ENCODE peak calls at places on chromosomes 2 and 18, in seven cellular contexts. E is heart right ventricle, B is hepatocyte, O is IMR-90, Z is PC-3, V is GM23338, I is AG04450. A is an unnamed sample. For H3K27me3, the result is how much of the 10 kb centered on the place peaks cover.

GRCh38 chr2:44362207-44363015 is 664 bp downstream of the CAMKMT start:
- DNase-seq in E (peak), B (peak), O (peak), Z (peak), V (peak), I (no peak), A (peak)

GRCh38 chr2:24077535-24077877 is 1.4 kb upstream of the SF3B6 start:
- DNase-seq in E (no peak), B (no peak), O (no peak), Z (no peak), V (no peak), I (no peak), A (peak)

GRCh38 chr2:187698374-187699110 is 144.3 kb upstream of the TFPI start:
- DNase-seq in E (no peak), B (no peak), O (peak), Z (no peak), V (no peak), I (no peak), A (no peak)

GRCh38 chr2:152615177-152615576 is 102.1 kb downstream of the PRPF40A start:
- DNase-seq in E (no peak), B (no peak), O (no peak), Z (no peak), V (no peak), I (no peak), A (no peak)

GRCh38 chr18:3872651-3873050 is 422.7 kb downstream of the TGIF1 start:
- DNase-seq in E (no peak), B (no peak), O (no peak), Z (no peak), V (no peak), I (no peak), A (no peak)

GRCh38 chr2:184971669-184972068 is 373.3 kb downstream of the ZNF804A start:
- DNase-seq in E (no peak), B (no peak), O (no peak), Z (no peak), V (no peak), I (no peak), A (no peak)

GRCh38 chr18:22060361-22060760 is 109.0 kb upstream of the GATA6 start:
- DNase-seq in E (no peak), B (no peak), O (no peak), Z (no peak), V (no peak), I (no peak), A (no peak)

GRCh38 chr2:189285962-189286648 is 106.5 kb upstream of the COL5A2 start:
- DNase-seq in E (no peak), B (peak), O (peak), Z (peak), V (no peak), I (peak), A (peak)

GRCh38 chr2:68716948-68717661 is 17.5 kb upstream of the ARHGAP25 start:
- DNase-seq in E (no peak), B (no peak), O (no peak), Z (no peak), V (no peak), I (no peak), A (no peak)

GRCh38 chr18:75033516-75033915 is 175.4 kb downstream of the PTGR3 start:
- DNase-seq in E (no peak), B (no peak), O (no peak), Z (no peak), V (no peak), I (no peak), A (no peak)

GRCh38 chr2:141331127-141331526 is 799.7 kb downstream of the LRP1B start:
- DNase-seq in E (no peak), B (no peak), O (peak), Z (peak), V (no peak), I (no peak), A (peak)

DNA sequence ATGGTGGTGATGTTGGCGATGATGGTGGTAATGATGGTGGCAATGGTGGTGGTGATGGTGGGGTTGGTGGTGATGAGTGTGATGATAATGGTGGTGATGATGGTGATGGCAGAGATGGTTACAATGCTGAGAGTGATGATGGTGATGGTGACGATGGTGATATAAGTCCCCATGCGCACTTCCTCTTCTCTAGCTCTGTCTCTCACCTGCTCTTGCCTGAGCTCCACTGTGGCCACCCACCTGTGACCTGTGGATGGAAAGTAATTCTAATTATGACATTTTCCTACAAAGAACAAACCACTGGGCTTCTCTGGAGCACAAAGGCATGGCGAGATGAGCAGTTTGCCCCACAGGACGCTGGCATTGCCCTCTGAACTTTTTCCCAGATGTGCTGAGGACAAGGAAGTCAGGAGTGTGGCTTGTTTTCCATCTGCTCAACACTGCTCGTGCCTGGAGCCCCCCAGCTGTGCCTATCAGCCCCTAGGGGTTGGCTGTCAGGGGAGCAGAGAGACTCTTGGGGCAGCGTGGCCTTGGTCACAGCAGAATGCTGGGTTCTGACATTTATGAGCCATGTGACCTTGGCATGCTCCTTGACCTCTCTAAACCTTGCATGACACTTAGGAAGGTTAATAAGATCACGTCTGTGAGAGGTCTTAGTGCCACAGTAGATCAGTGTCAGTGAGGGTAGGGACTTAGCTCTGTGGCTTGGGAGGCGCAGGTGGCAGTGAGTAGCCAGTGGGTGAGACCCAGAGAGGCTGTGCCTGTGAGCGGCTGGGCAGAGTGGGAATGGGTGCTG is 68.4 kb downstream of the RRM2 start:
- DNase-seq in E (no peak), B (no peak), O (no peak), Z (no peak), V (no peak), I (no peak), A (no peak)
- H3K27ac ChIP-seq in E (no peak), B (no peak), O (no peak), Z (no peak), V (no peak), I (no peak), A (no peak)

GRCh38 chr2:168047291-168047690 is 200.1 kb downstream of the STK39 start:
- DNase-seq in E (no peak), B (no peak), O (no peak), Z (no peak), V (no peak), I (no peak), A (no peak)

GRCh38 chr2:168049609-168050008 is 197.8 kb downstream of the STK39 start:
- DNase-seq in E (no peak), B (no peak), O (no peak), Z (no peak), V (no peak), I (no peak), A (no peak)

GRCh38 chr2:168054657-168055056 is 192.7 kb downstream of the STK39 start:
- DNase-seq in E (no peak), B (no peak), O (no peak), Z (no peak), V (peak), I (no peak), A (no peak)

GRCh38 chr2:168053676-168054075 is 193.7 kb downstream of the STK39 start:
- DNase-seq in E (no peak), B (no peak), O (no peak), Z (no peak), V (no peak), I (no peak), A (no peak)

DNA sequence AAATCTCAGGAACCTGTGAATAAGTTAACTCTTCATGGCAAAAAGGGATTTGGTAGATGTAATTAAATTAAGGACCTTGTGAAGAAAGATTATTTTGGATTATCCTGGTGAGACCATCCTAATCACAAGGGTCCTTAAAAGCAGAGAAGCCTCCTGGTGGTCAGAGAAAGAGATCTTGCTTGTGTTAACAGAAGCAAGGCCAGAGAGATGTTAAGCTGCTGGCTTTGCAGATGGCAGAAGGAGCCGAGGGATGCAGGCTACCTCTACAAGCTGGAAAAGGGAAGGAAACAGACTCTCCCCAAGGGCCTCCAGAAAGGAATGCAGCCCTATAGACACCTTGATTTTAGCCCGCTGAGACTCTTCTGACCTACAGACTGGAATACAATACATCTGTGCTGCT is 197.0 kb downstream of the STK39 start:
- DNase-seq in E (no peak), B (no peak), O (no peak), Z (no peak), V (peak), I (no peak), A (no peak)
- TF ChIP-seq CTCF in E (no peak), B (no peak), O (no peak), Z (no peak), V (peak), I (no peak), A (no peak)

GRCh38 chr2:66437055-66437454 is 2.1 kb downstream of the MEIS1 start:
- DNase-seq in E (no peak), B (no peak), O (no peak), Z (no peak), V (no peak), I (no peak), A (no peak)
- H3K27me3 ChIP-seq in E (under half), B (under half), O (under half), Z (under half), V (half or more), I (under half), A (under half)

GRCh38 chr2:241112046-241112445 is 10.0 kb upstream of the MTERF4 start:
- DNase-seq in E (no peak), B (no peak), O (no peak), Z (no peak), V (no peak), I (no peak), A (no peak)
- H3K27ac ChIP-seq in E (no peak), B (no peak), O (no peak), Z (no peak), V (no peak), I (no peak), A (no peak)

GRCh38 chr2:183089192-183089851 is 10.8 kb downstream of the DUSP19 start:
- DNase-seq in E (no peak), B (no peak), O (no peak), Z (no peak), V (no peak), I (no peak), A (no peak)

GRCh38 chr2:183091318-183091953 is 12.9 kb downstream of the DUSP19 start:
- DNase-seq in E (no peak), B (no peak), O (no peak), Z (no peak), V (no peak), I (no peak), A (no peak)

GRCh38 chr2:183093857-183094657 is 15.5 kb downstream of the DUSP19 start:
- DNase-seq in E (no peak), B (no peak), O (peak), Z (peak), V (no peak), I (no peak), A (peak)

GRCh38 chr2:183088061-183088460 is 9.5 kb downstream of the DUSP19 start:
- DNase-seq in E (no peak), B (no peak), O (no peak), Z (no peak), V (no peak), I (no peak), A (no peak)

DNA sequence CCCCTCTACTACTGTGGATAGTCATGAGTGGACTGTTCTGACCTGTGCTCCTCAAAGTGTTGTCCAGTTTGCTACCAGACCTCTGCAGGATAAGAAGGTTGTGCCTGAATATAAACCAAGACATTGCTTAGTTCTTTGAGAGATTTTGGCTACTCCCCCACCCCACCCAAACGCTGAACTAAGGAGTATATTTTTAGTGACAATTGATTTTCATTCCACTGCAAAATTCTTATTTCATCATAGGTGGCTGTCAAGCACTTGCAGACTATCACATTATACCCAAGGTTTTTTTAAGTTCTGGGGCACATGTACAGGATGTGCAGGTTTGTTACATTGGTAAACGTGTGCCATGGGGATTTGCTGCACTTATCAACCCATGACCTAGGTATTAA is 13.4 kb downstream of the DUSP19 start:
- DNase-seq in E (no peak), B (no peak), O (no peak), Z (no peak), V (no peak), I (no peak), A (no peak)
- TF ChIP-seq CTCF in E (no peak), B (no peak), O (no peak), Z (no peak), V (no peak), I (no peak), A (no peak)

GRCh38 chr2:172086349-172087190 is 1.3 kb downstream of the DLX1 start:
- DNase-seq in E (no peak), B (peak), O (no peak), Z (peak), V (peak), I (no peak), A (no peak)
- H3K27me3 ChIP-seq in E (half or more), B (half or more), O (half or more), Z (under half), V (half or more), I (half or more), A (under half)

DNA sequence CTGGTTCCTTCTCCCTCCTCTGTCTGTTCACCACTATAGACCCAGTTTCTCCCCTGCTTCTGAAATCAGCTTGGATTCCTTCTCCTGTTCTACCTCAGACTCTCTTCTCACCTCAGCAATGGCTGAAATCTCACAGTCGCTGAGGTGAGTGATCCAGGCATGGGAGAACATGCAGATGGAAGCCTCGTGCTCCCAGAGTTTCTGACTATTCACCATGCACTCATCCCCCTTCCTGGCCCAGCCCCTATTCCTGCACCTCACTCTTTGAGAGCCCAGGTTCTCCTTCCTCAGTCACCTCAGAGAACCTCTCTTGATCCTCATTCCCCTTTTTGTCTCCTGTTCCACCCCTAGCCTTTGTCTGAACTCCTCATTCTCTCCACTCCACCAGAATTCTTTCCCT is 78.5 kb downstream of the SPTBN1 start:
- DNase-seq in E (no peak), B (no peak), O (no peak), Z (no peak), V (no peak), I (no peak), A (no peak)
- H3K27ac ChIP-seq in E (peak), B (peak), O (no peak), Z (peak), V (no peak), I (no peak), A (peak)

DNA sequence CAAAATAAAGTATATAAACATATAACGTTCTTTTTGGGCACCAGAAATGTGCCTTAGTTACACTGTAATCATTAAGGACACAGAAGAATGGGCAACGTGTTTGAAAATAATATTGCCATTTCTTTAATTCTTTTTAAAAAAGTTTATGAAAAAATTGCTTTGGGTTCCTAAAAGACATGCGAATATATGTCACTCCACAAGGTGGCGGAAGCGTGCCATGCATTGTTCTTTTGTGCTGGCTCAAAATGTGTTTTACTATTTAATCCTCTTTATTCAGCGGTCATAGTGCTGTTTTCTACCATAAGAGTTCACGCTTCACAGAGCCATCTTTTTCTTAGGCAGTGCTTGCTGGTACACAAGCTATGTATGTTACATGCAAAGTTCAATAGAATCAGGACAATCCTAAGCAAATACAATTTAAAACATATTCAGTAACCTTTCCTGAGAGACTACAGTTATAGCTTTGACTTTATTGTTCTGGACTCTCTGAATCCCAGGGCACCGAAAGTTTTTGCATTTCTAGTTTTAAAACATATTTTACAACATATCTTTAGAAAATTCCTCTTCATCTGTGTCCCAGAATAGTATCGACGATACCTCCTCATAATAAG is 147.8 kb upstream of the ERBB4 start:
- DNase-seq in E (peak), B (peak), O (peak), Z (peak), V (peak), I (peak), A (no peak)
- TF ChIP-seq CTCF in E (peak), B (peak), O (peak), Z (peak), V (peak), I (peak), A (peak)

GRCh38 chr2:88220733-88221132 is 50.6 kb downstream of the THNSL2 start:
- DNase-seq in E (no peak), B (no peak), O (no peak), Z (no peak), V (no peak), I (no peak), A (no peak)

GRCh38 chr2:88216641-88217040 is 46.5 kb downstream of the THNSL2 start:
- DNase-seq in E (no peak), B (no peak), O (no peak), Z (no peak), V (peak), I (no peak), A (no peak)

GRCh38 chr2:88218971-88219370 is 48.8 kb downstream of the THNSL2 start:
- DNase-seq in E (no peak), B (no peak), O (no peak), Z (no peak), V (peak), I (no peak), A (no peak)

GRCh38 chr2:88227446-88227845 is 57.3 kb downstream of the THNSL2 start:
- DNase-seq in E (no peak), B (no peak), O (no peak), Z (no peak), V (no peak), I (no peak), A (no peak)

DNA sequence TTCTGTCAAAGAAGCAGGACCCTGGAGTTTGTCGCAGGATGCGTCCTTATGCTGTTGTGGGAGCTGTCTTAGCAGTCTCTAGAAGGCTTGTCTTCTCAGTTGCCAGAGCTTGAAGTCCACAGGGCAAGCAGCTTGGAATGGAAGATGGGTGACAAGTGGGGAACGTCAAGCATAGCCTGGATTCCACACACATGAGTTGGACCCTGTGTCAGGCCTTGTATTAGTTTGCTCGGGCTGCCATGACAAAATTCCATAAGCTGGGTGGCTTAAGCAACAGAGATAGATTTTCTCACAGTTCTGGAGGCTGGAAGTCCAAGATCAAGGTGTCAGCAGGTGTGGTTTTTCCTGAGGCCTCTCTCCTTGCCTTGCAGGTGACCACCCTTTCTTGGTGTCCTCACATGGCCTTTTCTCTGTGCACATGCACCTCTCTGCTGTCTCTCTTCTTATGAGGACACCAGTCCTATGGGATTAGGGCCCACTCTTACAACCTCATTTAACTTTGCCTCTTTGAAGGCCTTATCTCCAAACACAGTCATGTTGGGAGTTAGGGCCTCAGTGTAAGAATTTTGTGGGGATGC is 51.3 kb downstream of the THNSL2 start:
- DNase-seq in E (no peak), B (no peak), O (no peak), Z (no peak), V (no peak), I (no peak), A (no peak)
- H3K27me3 ChIP-seq in E (under half), B (under half), O (under half), Z (half or more), V (under half), I (under half), A (under half)

GRCh38 chr2:3476386-3477033 is 42.8 kb downstream of the ADI1 start:
- DNase-seq in E (no peak), B (no peak), O (peak), Z (no peak), V (no peak), I (no peak), A (no peak)
- H3K27ac ChIP-seq in E (no peak), B (peak), O (peak), Z (no peak), V (no peak), I (peak), A (no peak)